ENCODE peak calls at places on chromosomes 12 and 14, in eight cellular contexts. M, C, V, X, Q, T, S and R are unnamed samples.

GRCh38 chr14:36300337-36300736 is 20.1 kb downstream of the MBIP start:
- DNase-seq in M (no peak), C (no peak), V (no peak), X (no peak), Q (no peak), T (no peak), S (no peak), R (no peak)

GRCh38 chr12:6551063-6551461 is 4.8 kb downstream of the IFFO1 start:
- DNase-seq in M (no peak), C (no peak), V (no peak), X (no peak), Q (no peak), T (no peak), S (peak), R (no peak)

GRCh38 chr14:80575763-80576162 is 364.5 kb upstream of the DIO2 start:
- DNase-seq in M (no peak), C (no peak), V (no peak), X (no peak), Q (no peak), T (no peak), S (no peak), R (no peak)

GRCh38 chr12:131098178-131098981 is 144.7 kb downstream of the ADGRD1 start:
- DNase-seq in M (no peak), C (no peak), V (no peak), X (no peak), Q (no peak), T (no peak), S (peak), R (no peak)

GRCh38 chr12:52759218-52759617 is 17.9 kb downstream of the KRT76 start:
- DNase-seq in M (no peak), C (no peak), V (no peak), X (no peak), Q (no peak), T (no peak), S (no peak), R (no peak)

GRCh38 chr14:105070760-105071137 is 5.5 kb upstream of the GPR132 start:
- DNase-seq in M (no peak), C (no peak), V (no peak), X (no peak), Q (no peak), T (no peak), S (no peak), R (no peak)

GRCh38 chr12:19236656-19237055 is 107.1 kb downstream of the PLEKHA5 start:
- DNase-seq in M (no peak), C (no peak), V (no peak), X (no peak), Q (no peak), T (peak), S (no peak), R (peak)

GRCh38 chr12:21568115-21568514 is 36.5 kb downstream of the GYS2 start:
- DNase-seq in M (no peak), C (no peak), V (no peak), X (no peak), Q (no peak), T (no peak), S (no peak), R (no peak)

GRCh38 chr14:70108419-70108818 is 80.3 kb downstream of the SLC8A3 start:
- DNase-seq in M (no peak), C (no peak), V (no peak), X (no peak), Q (no peak), T (no peak), S (no peak), R (no peak)

GRCh38 chr12:54452628-54453027 is 20.8 kb downstream of the GTSF1 start:
- DNase-seq in M (no peak), C (no peak), V (no peak), X (no peak), Q (no peak), T (no peak), S (no peak), R (no peak)